ENCODE peak calls at places on chromosomes 4 and X, in nine cellular contexts. K is GM12891, R is heart left ventricle, F is lower leg skin, E is Peyer's patch, S is NB4, Z is ovary, A is stomach, Y is GM12892. V is an unnamed sample.

GRCh38 chrX:19883878-19884277 is 3.5 kb downstream of the SH3KBP1 start:
- DNase-seq in K (no peak), R (no peak), F (no peak), E (peak; percentile 55), S (no peak), Z (no peak), A (no peak), Y (no peak), V (no peak)

GRCh38 chr4:43456383-43456782 is 563.9 kb downstream of the GRXCR1 start:
- DNase-seq in K (no peak), R (no peak), F (no peak), E (no peak), S (no peak), Z (no peak), A (no peak), Y (no peak), V (no peak)

GRCh38 chrX:139691843-139692505 is 16.0 kb downstream of the MCF2 start:
- DNase-seq in K (no peak), R (no peak), F (no peak), E (no peak), S (no peak), Z (peak; percentile 25), A (no peak), Y (no peak), V (no peak)

GRCh38 chr4:83490876-83491450 is 6.1 kb upstream of the ABRAXAS1 start:
- DNase-seq in K (peak; percentile 22), R (no peak), F (no peak), E (no peak), S (peak; percentile 53), Z (no peak), A (no peak), Y (no peak), V (peak; percentile 21)

GRCh38 chr4:155122382-155122781 is 86.1 kb upstream of the NPY2R start:
- DNase-seq in K (no peak), R (no peak), F (no peak), E (no peak), S (no peak), Z (no peak), A (no peak), Y (no peak), V (no peak)

GRCh38 chr4:129239088-129239487 is 143.1 kb downstream of the C4orf33 start:
- DNase-seq in K (no peak), R (peak; percentile 29), F (no peak), E (no peak), S (no peak), Z (no peak), A (no peak), Y (no peak), V (no peak)

GRCh38 chr4:93187892-93188291 is 640.7 kb upstream of the ATOH1 start:
- DNase-seq in K (no peak), R (no peak), F (no peak), E (no peak), S (no peak), Z (no peak), A (no peak), Y (no peak), V (no peak)

GRCh38 chrX:30414144-30414543 is 105.0 kb upstream of the NR0B1 start:
- DNase-seq in K (no peak), R (no peak), F (no peak), E (no peak), S (no peak), Z (no peak), A (no peak), Y (no peak), V (no peak)

GRCh38 chr4:91837608-91838029 is 466.1 kb upstream of the GRID2 start:
- DNase-seq in K (no peak), R (no peak), F (no peak), E (no peak), S (no peak), Z (no peak), A (no peak), Y (no peak), V (no peak)

GRCh38 chr4:49044270-49044669 is 58.2 kb downstream of the CWH43 start:
- DNase-seq in K (no peak), R (no peak), F (no peak), E (no peak), S (peak; percentile 40), Z (no peak), A (no peak), Y (no peak), V (no peak)

GRCh38 chr4:183499389-183499788 is 5.5 kb upstream of the ING2 start:
- DNase-seq in K (no peak), R (no peak), F (no peak), E (no peak), S (no peak), Z (no peak), A (peak; percentile 32), Y (no peak), V (no peak)

GRCh38 chr4:157075811-157076577 is at the start of gene GLRB:
- DNase-seq in K (no peak), R (peak; percentile 36), F (no peak), E (no peak), S (no peak), Z (peak; percentile 26), A (no peak), Y (no peak), V (peak; percentile 38)

GRCh38 chr4:2697995-2698414 is 58.1 kb downstream of the TNIP2 start:
- DNase-seq in K (no peak), R (no peak), F (no peak), E (no peak), S (no peak), Z (no peak), A (peak; percentile 41), Y (no peak), V (no peak)

GRCh38 chr4:89056292-89056952 is 563 bp downstream of the FAM13A start:
- DNase-seq in K (no peak), R (no peak), F (no peak), E (no peak), S (no peak), Z (no peak), A (no peak), Y (no peak), V (no peak)

GRCh38 chr4:89054627-89055026 is 2.4 kb downstream of the FAM13A start:
- DNase-seq in K (no peak), R (no peak), F (no peak), E (no peak), S (no peak), Z (no peak), A (no peak), Y (no peak), V (no peak)

GRCh38 chr4:89055157-89056080 is 1.6 kb downstream of the FAM13A start:
- DNase-seq in K (no peak), R (no peak), F (no peak), E (no peak), S (no peak), Z (no peak), A (no peak), Y (no peak), V (no peak)

GRCh38 chr4:89056953-89057398 is at the start of gene FAM13A:
- DNase-seq in K (no peak), R (peak; percentile 83), F (peak; percentile 91), E (peak; percentile 23), S (peak; percentile 81), Z (peak; percentile 77), A (peak; percentile 85), Y (no peak), V (peak; percentile 17)
- TF ChIP-seq POLR2A in K (peak; percentile 38), R (no peak), F (no peak), E (no peak), S (no peak), Z (no peak), A (no peak), Y (no peak), V (no peak)

DNA sequence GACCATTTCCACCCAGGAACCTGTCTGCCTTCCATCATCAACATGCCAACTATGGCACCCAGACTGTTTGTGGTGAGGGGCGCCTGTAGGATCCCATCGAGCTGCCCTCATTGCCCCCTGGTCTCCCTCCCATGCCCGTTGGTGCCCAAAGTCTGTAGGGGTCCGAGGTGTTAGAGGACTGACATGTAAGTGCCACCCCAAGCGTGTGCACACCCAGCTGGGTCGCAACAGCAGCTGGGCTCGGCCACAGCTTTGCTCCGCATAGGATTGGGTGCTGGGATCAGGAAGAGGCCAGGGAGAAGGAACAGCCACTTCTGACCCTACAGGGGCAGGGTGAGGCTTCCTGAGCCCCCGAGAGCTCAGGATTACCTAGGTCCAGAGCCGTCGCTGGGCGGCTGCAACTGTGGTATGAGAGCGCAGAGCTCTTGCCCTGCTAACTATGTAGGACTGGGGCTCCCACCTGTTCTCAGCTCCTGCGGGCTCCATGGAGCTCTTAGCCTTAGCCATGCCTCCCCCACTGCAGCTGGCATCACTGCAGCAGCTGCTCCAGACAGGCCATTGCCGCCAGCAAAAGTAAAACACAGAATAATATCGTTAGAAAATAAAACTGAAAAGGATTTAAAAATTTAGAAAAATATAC is 1160.3 kb downstream of the FSTL5 start:
- DNase-seq in K (no peak), R (no peak), F (no peak), E (no peak), S (no peak), Z (no peak), A (no peak), Y (no peak), V (no peak)
- TF ChIP-seq POLR2A in K (no peak), R (no peak), F (no peak), E (no peak), S (no peak), Z (no peak), A (no peak), Y (no peak), V (no peak)

DNA sequence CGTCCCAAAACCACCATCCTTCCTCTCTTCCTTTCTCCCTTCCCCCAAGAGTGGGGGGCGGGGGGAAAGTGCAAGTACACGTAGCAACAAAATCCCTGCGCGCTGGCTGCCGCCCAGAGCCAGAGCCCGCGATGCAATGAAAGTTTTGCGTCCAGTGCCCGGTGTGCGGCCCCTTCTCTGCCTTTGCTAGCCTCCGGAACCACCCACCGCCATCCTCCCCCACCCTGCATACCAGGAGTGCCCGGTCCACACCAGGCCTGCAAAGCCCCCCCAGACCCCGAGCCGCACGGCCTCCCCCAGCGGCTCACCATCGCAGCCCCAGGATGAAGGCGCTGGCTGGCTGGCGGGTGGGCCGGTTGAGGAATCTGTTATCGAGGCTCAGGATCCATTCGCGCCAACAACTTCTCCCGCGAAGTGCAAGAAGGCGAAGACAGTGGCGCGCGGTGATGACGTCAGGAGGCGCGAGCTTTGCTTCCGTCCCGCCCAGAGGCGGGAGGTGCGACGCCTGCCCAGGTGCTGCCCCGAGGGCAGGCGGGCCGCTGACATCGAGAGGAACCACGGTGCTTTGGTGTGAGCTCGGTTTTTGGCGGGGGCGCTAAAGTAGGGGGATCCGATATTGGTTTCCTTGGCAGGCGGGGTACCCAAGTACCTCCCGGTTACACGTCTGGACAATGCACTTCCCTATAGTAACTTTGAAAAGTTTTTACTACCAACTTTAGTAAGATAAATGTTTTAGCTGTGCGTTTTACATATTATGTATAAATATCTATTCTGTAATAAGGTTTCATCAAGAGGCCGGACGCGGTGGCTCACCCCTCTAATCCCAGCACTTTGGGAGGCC is at the start of gene RFC1:
- DNase-seq in K (peak; percentile 76), R (peak; percentile 92), F (peak; percentile 89), E (peak; percentile 92), S (peak; percentile 97), Z (peak; percentile 93), A (peak; percentile 96), Y (peak; percentile 73), V (peak; percentile 67)
- TF ChIP-seq POLR2A in K (peak; percentile 57), R (no peak), F (no peak), E (no peak), S (peak; percentile 82), Z (peak; percentile 41), A (no peak), Y (peak; percentile 86), V (peak; percentile 66)

GRCh38 chr4:26829018-26829417 is 31.6 kb upstream of the STIM2 start:
- DNase-seq in K (no peak), R (no peak), F (no peak), E (no peak), S (no peak), Z (no peak), A (no peak), Y (no peak), V (no peak)
- TF ChIP-seq POLR2A in K (no peak), R (no peak), F (no peak), E (no peak), S (no peak), Z (no peak), A (no peak), Y (no peak), V (no peak)

V was measured in H54.